ENCODE peak calls at places on chromosomes 2 and 18, in five cellular contexts. B is aorta, S is Peyer's patch, L is upper lobe of left lung, G is IMR-90. P is an unnamed sample.

GRCh38 chr2:105188343-105188742 is 53.2 kb upstream of the GPR45 start:
- DNase-seq in B (no peak), S (no peak), L (no peak), G (no peak), P (no peak)

GRCh38 chr2:119316066-119316465 is 50.6 kb downstream of the C2orf76 start:
- DNase-seq in B (no peak), S (no peak), L (no peak), G (no peak), P (no peak)

GRCh38 chr2:112483047-112483473 is 1.1 kb downstream of the TTL start:
- DNase-seq in B (no peak), S (no peak), L (no peak), G (peak; percentile 73), P (no peak)

GRCh38 chr2:209331291-209331844 is 92.5 kb upstream of the MAP2 start:
- DNase-seq in B (no peak), S (no peak), L (no peak), G (peak; percentile 28), P (no peak)

GRCh38 chr2:23386422-23387220 is 1.6 kb downstream of the KLHL29 start:
- DNase-seq in B (peak; percentile 52), S (peak; percentile 53), L (peak; percentile 33), G (no peak), P (no peak)

GRCh38 chr2:194166818-194167217 is 1490.2 kb upstream of the SLC39A10 start:
- DNase-seq in B (no peak), S (no peak), L (no peak), G (no peak), P (no peak)

GRCh38 chr2:190659553-190659952 is 10.7 kb downstream of the NAB1 start:
- DNase-seq in B (no peak), S (no peak), L (no peak), G (no peak), P (no peak)

GRCh38 chr18:23580677-23581367 is 5.5 kb downstream of the NPC1 start:
- DNase-seq in B (no peak), S (no peak), L (no peak), G (peak; percentile 94), P (no peak)

GRCh38 chr18:49050462-49050861 is 99.7 kb upstream of the SMAD7 start:
- DNase-seq in B (no peak), S (no peak), L (no peak), G (no peak), P (no peak)

GRCh38 chr2:173021939-173022371 is 53.7 kb upstream of the MAP3K20 start:
- DNase-seq in B (no peak), S (no peak), L (no peak), G (peak; percentile 60), P (peak; percentile 66)

GRCh38 chr2:205482399-205483065 is 199.8 kb upstream of the NRP2 start:
- DNase-seq in B (no peak), S (no peak), L (no peak), G (peak; percentile 36), P (no peak)

GRCh38 chr18:45282101-45282812 is 333.0 kb upstream of the SLC14A2 start:
- DNase-seq in B (no peak), S (no peak), L (no peak), G (no peak), P (no peak)

GRCh38 chr2:136764397-136765255 is 719 bp upstream of the THSD7B start:
- DNase-seq in B (peak; percentile 40), S (no peak), L (no peak), G (no peak), P (no peak)

GRCh38 chr2:217935245-217935879 is 67.4 kb downstream of the TNS1 start:
- DNase-seq in B (peak; percentile 75), S (no peak), L (no peak), G (peak; percentile 75), P (no peak)

GRCh38 chr18:57738078-57738477 is 65.0 kb downstream of the ATP8B1 start:
- DNase-seq in B (no peak), S (no peak), L (no peak), G (no peak), P (no peak)
- H3K27ac ChIP-seq in B (peak overlapping the region; percentile 43), S (no peak overlapping the region), L (no peak overlapping the region), G (peak overlapping the region; percentile 11), P (peak overlapping the region; percentile 63)

GRCh38 chr2:145194671-145195070 is 674.8 kb upstream of the ZEB2 start:
- DNase-seq in B (no peak), S (no peak), L (no peak), G (no peak), P (no peak)
- H3K9me3 ChIP-seq in B (no peaks in the 10 kb centered on the region), S (no peaks in the 10 kb centered on the region), L (no peaks in the 10 kb centered on the region), G (no peaks in the 10 kb centered on the region), P (no peaks in the 10 kb centered on the region)

DNA sequence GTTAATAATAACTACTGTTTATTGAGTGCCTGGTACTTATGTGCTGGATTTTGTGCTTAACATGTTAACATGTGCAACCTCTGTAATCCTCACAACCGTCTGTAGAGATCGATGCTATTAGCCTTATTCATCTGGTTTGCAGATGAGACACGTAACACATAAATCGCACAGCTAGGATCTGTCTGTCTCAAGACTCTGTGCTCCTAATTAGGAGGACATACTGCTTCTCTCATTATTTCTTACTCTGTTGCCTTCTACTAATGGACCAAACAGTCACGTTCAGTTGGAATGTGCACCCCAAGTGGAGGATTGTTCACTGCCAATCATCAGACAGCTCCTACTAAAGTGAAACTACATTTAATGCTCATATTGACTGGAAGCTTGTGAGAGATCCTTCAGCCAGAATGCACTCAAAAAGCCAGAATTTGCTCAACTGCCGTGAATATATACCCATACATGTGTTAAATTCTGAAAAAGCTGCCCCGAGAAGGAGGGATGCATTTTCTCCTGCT is 105.8 kb downstream of the RNF144A start:
- DNase-seq in B (no peak), S (no peak), L (no peak), G (no peak), P (no peak)
- H3K36me3 ChIP-seq in B (no peaks in the 10 kb centered on the region), S (peaks cover 9% of the 10 kb centered on the region), L (no peaks in the 10 kb centered on the region), G (no peaks in the 10 kb centered on the region), P (no peaks in the 10 kb centered on the region)

DNA sequence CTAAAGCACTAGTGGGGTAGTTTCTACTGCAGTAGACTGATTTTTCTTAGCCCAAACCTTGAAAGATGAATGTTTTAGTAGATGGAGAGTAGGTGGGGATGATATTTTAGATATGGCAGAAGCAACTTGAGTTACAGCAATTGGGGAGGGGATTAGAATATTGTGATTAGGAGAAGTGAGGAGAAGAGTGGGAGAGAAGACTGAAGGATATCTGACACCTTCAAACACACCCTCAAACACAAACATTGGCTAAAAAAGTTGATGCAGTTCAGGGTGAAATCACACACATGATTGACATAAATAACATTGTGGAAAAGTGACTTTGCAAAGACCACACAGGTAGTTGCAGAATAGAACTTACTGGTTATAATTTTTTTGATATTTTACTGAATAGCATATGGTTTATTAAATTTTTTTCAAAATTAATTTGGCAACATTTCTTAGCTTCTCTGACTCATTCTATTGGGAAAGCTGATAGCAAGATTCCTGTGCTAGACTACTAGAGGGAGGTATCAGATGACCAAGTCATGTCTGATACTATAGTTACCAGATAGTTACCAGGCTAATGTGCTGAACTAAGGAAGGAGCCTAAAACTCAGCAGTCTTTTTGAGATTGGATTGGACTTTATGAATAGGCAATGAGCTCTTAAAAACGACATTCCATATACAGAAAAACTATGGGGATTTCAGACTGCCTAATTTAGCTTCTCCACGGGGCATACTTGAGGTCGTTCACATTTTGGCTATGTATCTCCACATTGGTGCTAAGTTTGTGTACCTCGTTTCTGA is 73.0 kb downstream of the ACTR3 start:
- DNase-seq in B (no peak), S (no peak), L (no peak), G (peak; percentile 87), P (no peak)
- H3K27ac ChIP-seq in B (no peak overlapping the region), S (no peak overlapping the region), L (no peak overlapping the region), G (peak overlapping the region; percentile 26), P (no peak overlapping the region)